ENCODE peak calls at places on chromosomes 2 and 18, in seven cellular contexts. W, T, Z, K, S, F and Y are unnamed samples.

GRCh38 chr2:4139711-4140110 is 436.3 kb downstream of the DCDC2C start:
- DNase-seq in T (no peak), F (peak; percentile 15), S (no peak), K (no peak), W (no peak), Z (no peak), Y (no peak)

GRCh38 chr2:96074156-96074555 is 39.4 kb upstream of the GPAT2 start:
- DNase-seq in Z (no peak), S (no peak), F (no peak), T (peak; percentile 63), K (no peak), W (no peak), Y (no peak)

GRCh38 chr2:109322646-109323045 is 193.6 kb downstream of the SH3RF3 start:
- DNase-seq in Z (no peak), F (no peak), T (no peak), K (no peak), W (no peak), S (no peak), Y (no peak)

GRCh38 chr2:74849228-74849892 is 15.4 kb downstream of the HK2 start:
- DNase-seq in S (no peak), Z (peak; percentile 64), F (peak; percentile 44), K (no peak), W (no peak), T (peak; percentile 91), Y (peak; percentile 75)

GRCh38 chr2:181685150-181685688 is 4.9 kb upstream of the NEUROD1 start:
- DNase-seq in F (no peak), K (no peak), Z (no peak), T (no peak), S (no peak), W (no peak), Y (no peak)

GRCh38 chr2:56009758-56010534 is 86.4 kb upstream of the EFEMP1 start:
- DNase-seq in K (peak; percentile 26), F (no peak), S (no peak), T (no peak), Z (no peak), W (no peak), Y (no peak)

GRCh38 chr18:54284967-54285785 is 15.9 kb downstream of the POLI start:
- DNase-seq in W (no peak), Z (peak; percentile 31), T (no peak), K (no peak), S (no peak), F (no peak), Y (no peak)

GRCh38 chr2:240894006-240894405 is 1.9 kb downstream of the MAB21L4 start:
- DNase-seq in S (no peak), K (no peak), T (no peak), W (no peak), Z (no peak), F (no peak), Y (no peak)

GRCh38 chr2:48316753-48317750 is 212.9 kb upstream of the STON1 start:
- DNase-seq in K (no peak), Z (no peak), S (no peak), T (no peak), W (no peak), F (no peak), Y (no peak)

GRCh38 chr18:52822160-52822559 is 482.2 kb downstream of the DCC start:
- DNase-seq in F (no peak), T (no peak), Z (no peak), W (no peak), S (no peak), K (no peak), Y (no peak)

GRCh38 chr2:185391571-185391970 is 347.0 kb upstream of the FSIP2 start:
- DNase-seq in K (no peak), Z (no peak), T (no peak), W (no peak), S (no peak), F (no peak), Y (no peak)

GRCh38 chr2:122028371-122029102 is 273.1 kb downstream of the TSN start:
- DNase-seq in S (no peak), W (no peak), F (no peak), Z (no peak), K (no peak), T (no peak), Y (no peak)

GRCh38 chr2:805664-806063 is 128.5 kb upstream of the TMEM18 start:
- DNase-seq in Z (no peak), F (no peak), K (no peak), S (no peak), W (no peak), T (no peak), Y (no peak)

GRCh38 chr2:26144031-26144430 is 28.9 kb upstream of the GAREM2 start:
- DNase-seq in Z (peak; percentile 54), T (no peak), F (no peak), K (no peak), S (no peak), W (no peak), Y (no peak)

GRCh38 chr2:2577366-2577765 is 246.3 kb upstream of the MYT1L start:
- DNase-seq in S (no peak), T (peak; percentile 47), W (no peak), K (no peak), Z (no peak), F (peak; percentile 59), Y (peak; percentile 25)

GRCh38 chr2:239934571-239935171 is 90.5 kb downstream of the NDUFA10 start:
- DNase-seq in Z (peak; percentile 71), K (peak; percentile 38), S (peak; percentile 62), T (peak; percentile 85), W (peak; percentile 84), F (peak; percentile 64), Y (peak; percentile 62)

GRCh38 chr2:164913640-164914346 is 41.5 kb downstream of the SLC38A11 start:
- DNase-seq in K (no peak), S (no peak), F (no peak), T (no peak), Z (no peak), W (no peak), Y (peak; percentile 38)

GRCh38 chr2:27959496-27959895 is 69.0 kb downstream of the BABAM2 start:
- DNase-seq in T (no peak), K (no peak), F (no peak), W (peak; percentile 79), Z (peak; percentile 29), S (no peak), Y (no peak)

GRCh38 chr2:138724296-138724695 is 55.9 kb downstream of the NXPH2 start:
- DNase-seq in Z (no peak), T (no peak), F (no peak), W (no peak), S (no peak), K (no peak), Y (no peak)

GRCh38 chr18:63284861-63285260 is 34.7 kb downstream of the BCL2 start:
- DNase-seq in S (no peak), Z (peak; percentile 32), T (peak; percentile 79), F (no peak), W (no peak), K (no peak), Y (no peak)

GRCh38 chr18:31171159-31171839 is 8.6 kb upstream of the DSC1 start:
- DNase-seq in S (no peak), T (no peak), Z (no peak), W (no peak), K (no peak), F (no peak), Y (no peak)

GRCh38 chr2:144824611-144825010 is 304.7 kb upstream of the ZEB2 start:
- DNase-seq in Z (no peak), F (no peak), S (no peak), K (no peak), W (no peak), T (no peak), Y (no peak)

GRCh38 chr18:13312515-13312914 is 94.0 kb downstream of the LDLRAD4 start:
- DNase-seq in T (no peak), W (no peak), S (no peak), F (no peak), Z (no peak), K (no peak), Y (no peak)

GRCh38 chr18:48828713-48829442 is 121.9 kb downstream of the SMAD7 start:
- DNase-seq in F (no peak), W (peak; percentile 67), Z (no peak), S (peak; percentile 25), K (no peak), T (peak; percentile 66), Y (peak; percentile 14)

GRCh38 chr2:241049739-241050623 is 51.6 kb downstream of the SNED1 start:
- DNase-seq in F (peak; percentile 3), K (no peak), T (peak; percentile 58), W (peak; percentile 34), S (no peak), Z (peak; percentile 6), Y (no peak)

GRCh38 chr2:99377879-99378278 is 40.7 kb downstream of the EIF5B start:
- DNase-seq in S (no peak), W (no peak), T (no peak), K (no peak), Z (no peak), F (no peak), Y (no peak)

DNA sequence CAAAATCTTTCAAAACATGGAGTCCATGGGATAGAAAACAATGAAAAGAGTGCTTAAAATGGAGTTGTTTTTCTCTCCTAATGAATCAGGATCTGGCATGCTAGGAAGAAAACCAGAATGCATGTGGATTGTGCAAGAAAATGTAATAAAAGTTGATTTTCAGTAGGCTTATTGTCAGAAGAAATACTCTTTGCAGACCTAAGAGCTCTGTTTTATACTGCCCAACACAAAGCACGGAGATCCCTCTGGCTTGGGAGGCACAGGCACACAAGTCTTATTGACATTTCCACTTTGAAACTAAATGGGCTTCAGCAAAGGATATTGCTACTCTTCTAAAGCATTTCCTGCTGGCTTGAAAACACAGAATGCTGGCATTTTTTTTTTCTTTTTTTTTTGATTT is 15.5 kb upstream of the DAPL1 start:
- DNase-seq in W (no peak), Z (no peak), K (no peak), S (no peak), F (no peak), T (no peak), Y (no peak)
- H3K4me1 ChIP-seq in W (no peaks in the 10 kb centered on the region), Z (no peaks in the 10 kb centered on the region), K (no peaks in the 10 kb centered on the region), S (no peaks in the 10 kb centered on the region), F (no peaks in the 10 kb centered on the region), T (peaks cover 3% of the 10 kb centered on the region), Y (peaks cover 9% of the 10 kb centered on the region)

GRCh38 chr2:128215897-128216645 is 102.6 kb downstream of the HS6ST1 start:
- DNase-seq in T (no peak), W (no peak), F (no peak), Z (no peak), S (no peak), K (no peak), Y (no peak)
- TF ChIP-seq POLR2AphosphoS5 in T (no peak), W (no peak), F (no peak), Z (no peak), S (no peak), K (no peak), Y (no peak)

GRCh38 chr2:233643128-233643527 is 6.9 kb downstream of the UGT1A10 start:
- DNase-seq in S (no peak), F (no peak), K (peak; percentile 27), Z (peak; percentile 38), T (no peak), W (no peak), Y (no peak)
- H3K9me3 ChIP-seq in S (peaks cover 26% of the 10 kb centered on the region), F (no peaks in the 10 kb centered on the region), K (no peaks in the 10 kb centered on the region), Z (peaks cover 14% of the 10 kb centered on the region), T (peaks cover 37% of the 10 kb centered on the region), W (no peaks in the 10 kb centered on the region), Y (peaks cover 3% of the 10 kb centered on the region)

DNA sequence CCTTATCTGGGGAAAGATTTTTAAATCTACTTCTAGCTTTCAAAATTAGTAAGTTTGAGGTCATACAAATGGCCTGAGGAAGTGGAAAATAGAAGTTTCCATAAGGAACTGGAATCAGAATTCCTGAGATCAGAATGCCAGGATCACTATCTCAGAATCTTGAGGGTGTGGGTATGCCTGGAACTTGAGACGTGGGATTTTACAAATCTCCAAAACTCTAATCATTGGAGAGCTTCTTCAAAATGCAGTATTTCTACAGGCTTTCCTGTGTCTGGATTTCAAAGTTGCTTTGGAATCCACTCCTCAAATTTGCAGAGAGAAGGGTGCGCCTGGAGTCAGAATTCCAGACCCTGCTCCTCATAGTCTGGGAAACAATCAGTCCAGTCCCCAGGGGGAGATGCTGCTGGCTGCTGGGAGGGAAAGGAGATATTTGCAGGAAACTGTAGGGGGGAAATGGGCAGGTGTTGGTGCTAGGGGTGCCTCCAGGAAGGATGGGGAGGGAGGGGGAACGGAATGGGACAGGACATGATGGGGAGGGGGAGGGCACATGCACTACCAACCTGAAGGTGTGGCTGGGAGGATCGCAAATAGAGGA is 31.0 kb upstream of the CATIP start:
- DNase-seq in Z (no peak), K (no peak), F (no peak), S (no peak), T (no peak), W (no peak), Y (no peak)
- H3K4me1 ChIP-seq in Z (peaks cover 6% of the 10 kb centered on the region), K (peaks cover 15% of the 10 kb centered on the region), F (peaks cover 16% of the 10 kb centered on the region), S (no peaks in the 10 kb centered on the region), T (peaks cover 99% of the 10 kb centered on the region), W (peaks cover 18% of the 10 kb centered on the region), Y (peaks cover 76% of the 10 kb centered on the region)